ENCODE peak calls at places on chromosomes 4 and X, in nine cellular contexts. L is thoracic aorta, A is sigmoid colon, S is psoas muscle, M is heart left ventricle, T is upper lobe of right lung, J is left ventricle myocardium inferior, B is cardiac muscle cell, Y is mammary epithelial cell. D is an unnamed sample. For H3K4me1 and H3K36me3, the result is how much of the 10 kb centered on the place peaks cover.

GRCh38 chr4:56704074-56704473 is 23.0 kb upstream of the HOPX start:
- DNase-seq in J (no peak), A (no peak), L (no peak), Y (no peak), S (no peak), T (no peak), B (no peak), M (no peak), D (no peak)

GRCh38 chr4:86218721-86219481 is 141.0 kb downstream of the MAPK10 start:
- DNase-seq in A (no peak), L (no peak), S (no peak), Y (no peak), T (no peak), J (no peak), B (peak), M (no peak), D (no peak)

GRCh38 chr4:147355849-147356248 is 125.0 kb upstream of the EDNRA start:
- DNase-seq in J (no peak), T (no peak), M (no peak), S (no peak), Y (peak), A (no peak), L (no peak), B (peak), D (no peak)

GRCh38 chrX:15576019-15576418 is 24.7 kb downstream of the ACE2 start:
- DNase-seq in L (no peak), Y (no peak), T (no peak), A (no peak), S (no peak), M (no peak), B (no peak), J (no peak), D (no peak)

GRCh38 chr4:53497446-53498069 is 93.7 kb downstream of the LNX1 start:
- DNase-seq in J (peak), L (no peak), Y (no peak), A (peak), B (peak), S (peak), T (no peak), M (peak), D (peak)

GRCh38 chr4:17763352-17763890 is 18.0 kb downstream of the FAM184B start:
- DNase-seq in L (no peak), M (no peak), Y (no peak), B (no peak), S (no peak), T (no peak), A (no peak), J (no peak), D (no peak)

GRCh38 chr4:177001271-177002175 is 208.8 kb upstream of the VEGFC start:
- DNase-seq in L (no peak), T (no peak), B (peak), A (no peak), Y (peak), J (no peak), M (no peak), S (no peak), D (no peak)

GRCh38 chr4:23923141-23923540 is 33.3 kb upstream of the PPARGC1A start:
- DNase-seq in S (no peak), B (no peak), A (no peak), T (no peak), J (no peak), Y (peak), L (no peak), M (no peak), D (no peak)

GRCh38 chr4:48343035-48343434 is 1.7 kb downstream of the SLAIN2 start:
- DNase-seq in J (no peak), S (no peak), A (no peak), Y (no peak), L (no peak), M (no peak), B (no peak), T (no peak), D (no peak)

GRCh38 chr4:179110356-179110755 is 1668.1 kb upstream of the AGA start:
- DNase-seq in J (no peak), B (no peak), L (no peak), M (no peak), Y (peak), A (no peak), T (no peak), S (no peak), D (no peak)

GRCh38 chr4:5989236-5990225 is 28.7 kb downstream of the C4orf50 start:
- DNase-seq in M (no peak), S (no peak), L (no peak), T (peak), B (no peak), A (peak), Y (no peak), J (no peak), D (no peak)

GRCh38 chrX:56309881-56310280 is 77.7 kb downstream of the KLF8 start:
- DNase-seq in Y (no peak), J (no peak), S (no peak), L (no peak), M (no peak), T (no peak), A (no peak), B (no peak), D (no peak)

GRCh38 chr4:10587697-10588096 is 96.9 kb downstream of the CLNK start:
- DNase-seq in B (no peak), T (no peak), J (no peak), Y (no peak), S (no peak), A (no peak), M (no peak), L (no peak), D (no peak)

GRCh38 chr4:156558365-156559025 is 413.1 kb downstream of the PDGFC start:
- DNase-seq in A (no peak), B (no peak), J (no peak), L (peak), T (no peak), Y (no peak), M (no peak), S (no peak), D (no peak)

GRCh38 chrX:106481341-106481740 is 130.4 kb upstream of the RADX start:
- DNase-seq in M (peak), Y (peak), L (no peak), A (no peak), J (no peak), B (peak), S (no peak), T (no peak), D (no peak)

GRCh38 chr4:97013309-97014106 is 1129.8 kb downstream of the STPG2 start:
- DNase-seq in T (no peak), M (no peak), S (no peak), L (no peak), A (no peak), B (no peak), Y (no peak), J (no peak), D (no peak)

GRCh38 chr4:45423876-45424275 is 697.5 kb upstream of the GNPDA2 start:
- DNase-seq in Y (no peak), S (no peak), A (no peak), L (no peak), B (no peak), M (no peak), T (no peak), J (no peak), D (no peak)

GRCh38 chrX:72045141-72045540 is 86.6 kb downstream of the RTL5 start:
- DNase-seq in L (no peak), B (no peak), Y (peak), S (no peak), A (no peak), M (no peak), J (no peak), T (no peak), D (no peak)

GRCh38 chrX:12891915-12892506 is 14.4 kb upstream of the TLR8 start:
- DNase-seq in J (no peak), Y (no peak), B (no peak), S (no peak), L (no peak), T (no peak), A (no peak), M (no peak), D (no peak)

GRCh38 chrX:47607091-47607490 is 12.6 kb downstream of the SYN1 start:
- DNase-seq in Y (no peak), A (no peak), B (peak), L (no peak), S (no peak), J (no peak), M (no peak), T (no peak), D (no peak)

GRCh38 chr4:106422766-106423165 is 54.2 kb upstream of the GIMD1 start:
- DNase-seq in T (no peak), B (no peak), M (no peak), Y (no peak), L (no peak), J (no peak), A (no peak), S (no peak), D (no peak)

GRCh38 chr4:112633477-112634235 is 3.1 kb downstream of the ZGRF1 start:
- DNase-seq in B (peak), T (no peak), L (no peak), S (no peak), J (no peak), Y (peak), A (no peak), M (no peak), D (no peak)

GRCh38 chr4:148214529-148215166 is 227.6 kb downstream of the NR3C2 start:
- DNase-seq in M (peak), T (no peak), Y (peak), J (peak), A (peak), B (no peak), L (no peak), S (peak), D (no peak)

GRCh38 chr4:80185787-80186548 is 11.3 kb upstream of the PRDM8 start:
- DNase-seq in S (no peak), T (no peak), L (no peak), Y (no peak), J (no peak), B (no peak), M (no peak), A (peak), D (no peak)

GRCh38 chr4:150244600-150244999 is 166.4 kb downstream of the DCLK2 start:
- DNase-seq in B (peak), T (no peak), Y (no peak), A (no peak), M (no peak), L (no peak), S (no peak), J (no peak), D (no peak)

GRCh38 chrX:134476284-134476683 is 16.3 kb downstream of the HPRT1 start:
- DNase-seq in Y (no peak), A (no peak), M (no peak), J (no peak), T (no peak), L (no peak), S (no peak), B (no peak), D (no peak)

GRCh38 chrX:40543661-40544328 is 37.0 kb upstream of the ATP6AP2 start:
- DNase-seq in T (no peak), M (no peak), Y (peak), A (no peak), B (peak), L (no peak), S (no peak), J (no peak), D (no peak)

GRCh38 chrX:55210931-55211677 is 9.0 kb upstream of the PAGE5 start:
- DNase-seq in A (no peak), J (no peak), M (no peak), L (no peak), S (no peak), B (no peak), T (no peak), Y (no peak), D (no peak)

GRCh38 chr4:22514431-22514830 is 1.4 kb downstream of the ADGRA3 start:
- DNase-seq in S (no peak), J (no peak), M (no peak), L (no peak), B (no peak), Y (no peak), A (no peak), T (no peak), D (no peak)

GRCh38 chr4:177023951-177024350 is 231.2 kb upstream of the VEGFC start:
- DNase-seq in J (no peak), S (no peak), A (no peak), T (no peak), M (no peak), L (no peak), Y (peak), B (no peak), D (no peak)

GRCh38 chr4:182764137-182764536 is 153.0 kb downstream of the DCTD start:
- DNase-seq in B (peak), Y (no peak), L (no peak), T (no peak), S (no peak), J (no peak), A (no peak), M (no peak), D (no peak)

GRCh38 chr4:6761540-6762243 is 20.8 kb upstream of the KIAA0232 start:
- DNase-seq in A (no peak), M (no peak), B (no peak), T (peak), L (no peak), Y (no peak), S (no peak), J (no peak), D (no peak)

GRCh38 chr4:93867416-93868001 is 39.0 kb downstream of the ATOH1 start:
- DNase-seq in L (no peak), S (no peak), M (no peak), T (no peak), J (no peak), Y (no peak), A (no peak), B (no peak), D (no peak)

GRCh38 chr4:31086771-31087330 is 366.7 kb downstream of the PCDH7 start:
- DNase-seq in L (no peak), T (no peak), J (no peak), Y (no peak), A (no peak), B (no peak), M (no peak), S (no peak), D (no peak)

GRCh38 chr4:26020083-26020668 is 106.2 kb downstream of the SMIM20 start:
- DNase-seq in M (peak), T (no peak), L (no peak), A (no peak), Y (peak), J (no peak), S (no peak), B (peak), D (no peak)

GRCh38 chr4:150217804-150218203 is 139.6 kb downstream of the DCLK2 start:
- DNase-seq in Y (no peak), M (no peak), J (no peak), B (no peak), S (no peak), T (no peak), A (no peak), L (no peak), D (no peak)

GRCh38 chr4:26576171-26576829 is 7.6 kb upstream of the TBC1D19 start:
- DNase-seq in A (no peak), Y (no peak), J (peak), M (no peak), S (no peak), L (no peak), B (peak), T (no peak), D (no peak)

GRCh38 chr4:1199556-1200331 is 27.4 kb upstream of the SPON2 start:
- DNase-seq in J (no peak), M (no peak), B (no peak), L (no peak), Y (no peak), A (peak), T (peak), S (no peak), D (peak)

GRCh38 chr4:14897217-14897616 is 105.1 kb upstream of the CPEB2 start:
- DNase-seq in B (no peak), M (no peak), S (no peak), L (no peak), T (no peak), Y (peak), A (no peak), J (no peak), D (no peak)

GRCh38 chr4:37793562-37793961 is 32.9 kb upstream of the PGM2 start:
- DNase-seq in Y (peak), L (no peak), M (no peak), J (no peak), T (no peak), S (no peak), B (peak), A (no peak), D (no peak)

DNA sequence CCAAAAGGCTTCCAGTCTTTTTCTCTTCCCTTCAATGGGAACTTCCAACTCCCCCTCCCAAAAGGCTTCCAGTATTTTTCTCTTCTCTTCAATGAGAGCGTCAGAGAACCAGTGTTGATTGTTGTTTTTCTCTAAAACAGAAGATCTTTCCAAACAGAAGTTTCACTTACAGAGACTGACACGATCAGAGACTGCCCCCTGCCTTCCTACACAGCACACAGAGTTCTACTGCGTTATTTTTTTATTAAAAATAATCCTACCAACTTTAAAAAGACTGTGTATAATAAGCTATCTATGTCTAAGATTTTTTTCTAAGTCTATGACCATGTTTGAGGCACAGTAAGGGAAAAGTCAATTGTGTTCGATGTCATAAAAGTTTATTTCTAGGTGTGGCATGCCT is 3.5 kb upstream of the HTR2C start:
- DNase-seq in L (no peak), A (no peak), S (no peak), B (peak), T (no peak), Y (no peak), J (no peak), M (no peak), D (no peak)
- TF ChIP-seq CTCF in L (no peak), A (no peak), S (no peak), B (no peak), T (no peak), Y (peak), J (no peak), M (no peak), D (no peak)

GRCh38 chrX:154603438-154604430 is 15.3 kb downstream of the CTAG1B start:
- DNase-seq in L (no peak), A (no peak), S (no peak), Y (peak), J (no peak), B (peak), T (no peak), M (no peak), D (no peak)
- H3K4me1 ChIP-seq in L (under half), A (under half), S (under half), Y (under half), J (under half), B (under half), T (under half), M (under half), D (under half)

GRCh38 chrX:45755719-45756118 is 555.0 kb upstream of the DIPK2B start:
- DNase-seq in Y (no peak), T (no peak), S (no peak), M (no peak), A (no peak), L (no peak), B (no peak), J (no peak), D (no peak)

GRCh38 chrX:45758738-45759397 is 558.2 kb upstream of the DIPK2B start:
- DNase-seq in M (no peak), Y (peak), T (no peak), L (no peak), S (no peak), J (no peak), B (no peak), A (no peak), D (no peak)

GRCh38 chrX:45758319-45758718 is 557.6 kb upstream of the DIPK2B start:
- DNase-seq in J (no peak), L (no peak), S (no peak), T (no peak), M (no peak), Y (peak), A (no peak), B (peak), D (no peak)

GRCh38 chrX:45757272-45757671 is 556.6 kb upstream of the DIPK2B start:
- DNase-seq in L (no peak), T (no peak), S (no peak), M (no peak), J (no peak), B (no peak), Y (no peak), A (no peak), D (no peak)

GRCh38 chrX:45756562-45756961 is 555.9 kb upstream of the DIPK2B start:
- DNase-seq in Y (no peak), T (no peak), L (no peak), J (no peak), S (no peak), B (no peak), A (no peak), M (no peak), D (no peak)
- H3K36me3 ChIP-seq in Y (under half), T (under half), L (under half), J (under half), S (under half), B (under half), A (under half), M (under half), D (under half)

DNA sequence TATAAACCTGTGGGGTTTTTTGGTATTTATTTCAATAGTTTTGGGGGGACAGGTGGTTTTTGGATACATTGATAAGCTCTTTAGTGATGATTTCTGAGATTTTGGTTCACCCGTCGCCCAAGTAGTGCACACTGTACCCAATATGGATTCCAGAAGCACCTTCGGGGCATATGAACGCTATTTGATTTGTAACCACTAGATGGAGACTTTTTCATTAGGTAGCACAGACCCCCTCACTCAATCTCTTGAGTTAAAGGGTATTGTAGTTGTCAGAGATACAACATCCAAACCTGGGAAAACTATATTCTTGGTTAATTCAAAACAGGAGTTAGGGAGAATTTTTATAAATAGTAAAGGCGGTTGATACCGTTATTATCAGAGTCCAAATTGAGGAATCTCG is 79.8 kb downstream of the SPANXN3 start:
- DNase-seq in M (no peak), L (no peak), S (no peak), A (no peak), T (no peak), J (no peak), B (peak), Y (no peak), D (no peak)
- TF ChIP-seq CTCF in M (peak), L (no peak), S (peak), A (no peak), T (no peak), J (peak), B (peak), Y (peak), D (no peak)

GRCh38 chrX:107716816-107717700 is 58.5 kb downstream of the TSC22D3 start:
- DNase-seq in A (peak), T (peak), J (peak), B (peak), S (peak), L (peak), M (peak), Y (peak), D (peak)

GRCh38 chrX:107716045-107716684 is 59.4 kb downstream of the TSC22D3 start:
- DNase-seq in B (peak), M (no peak), S (no peak), A (no peak), J (no peak), Y (peak), T (peak), L (no peak), D (no peak)

GRCh38 chrX:107721318-107721717 is 54.3 kb downstream of the TSC22D3 start:
- DNase-seq in Y (no peak), M (no peak), S (no peak), J (no peak), B (no peak), L (no peak), A (no peak), T (no peak), D (no peak)

GRCh38 chrX:107715331-107716044 is 60.1 kb downstream of the TSC22D3 start:
- DNase-seq in M (no peak), S (no peak), B (peak), A (no peak), L (no peak), Y (peak), J (no peak), T (no peak), D (no peak)

DNA sequence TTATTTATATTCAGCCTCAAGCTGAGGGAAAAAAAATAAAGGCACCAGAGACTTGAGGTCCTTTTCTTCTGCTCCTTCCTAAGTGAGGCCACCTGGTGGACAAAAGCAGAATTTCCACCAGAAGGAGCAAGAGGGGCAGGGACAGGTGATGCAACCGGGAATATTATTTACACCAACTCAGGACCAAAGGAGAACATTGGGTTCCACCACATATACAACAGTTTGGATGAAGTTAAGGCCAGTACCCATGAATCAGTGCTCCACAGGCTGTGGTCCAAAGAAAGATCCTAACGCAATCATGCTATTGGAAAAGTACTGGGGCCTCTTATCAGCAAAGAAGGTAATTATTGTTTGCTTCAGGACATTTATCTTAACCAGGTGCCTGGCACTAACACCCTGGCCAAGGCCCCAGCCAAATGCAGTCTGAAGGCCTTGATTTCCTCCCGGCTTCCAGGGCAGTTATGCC is 57.4 kb downstream of the TSC22D3 start:
- DNase-seq in L (peak), B (peak), S (peak), Y (peak), M (peak), J (no peak), T (no peak), A (peak), D (peak)
- H3K4me1 ChIP-seq in L (under half), B (under half), S (under half), Y (under half), M (half or more), J (half or more), T (under half), A (under half), D (under half)

D was measured in tibial nerve.